ENCODE peak calls at places on chromosome 15, in six cellular contexts. E, M, T, V, H and F are unnamed samples. For H3K9me3 and H3K27me3, the result is how much of the 10 kb centered on the place peaks cover.

GRCh38 chr15:90610220-90610619 is 80.5 kb downstream of the CRTC3 start:
- DNase-seq in M (no peak), H (no peak), T (no peak), E (peak), V (no peak), F (no peak)

GRCh38 chr15:50236433-50236832 is 29.1 kb downstream of the HDC start:
- DNase-seq in M (no peak), H (no peak), E (no peak), T (no peak), V (no peak), F (no peak)

GRCh38 chr15:71275098-71275497 is 159.8 kb downstream of the THSD4 start:
- DNase-seq in H (no peak), T (no peak), M (no peak), V (no peak), E (peak), F (no peak)

GRCh38 chr15:28921336-28921735 is 35.6 kb downstream of the APBA2 start:
- DNase-seq in E (no peak), H (no peak), V (no peak), T (no peak), M (no peak), F (no peak)

GRCh38 chr15:74257105-74257504 is 21.0 kb downstream of the CCDC33 start:
- DNase-seq in T (no peak), E (no peak), H (no peak), M (no peak), V (no peak), F (no peak)

GRCh38 chr15:52255935-52256334 is 39.7 kb downstream of the MYO5C start:
- DNase-seq in E (no peak), V (no peak), T (no peak), H (no peak), M (no peak), F (peak)

GRCh38 chr15:67100808-67101581 is 35.6 kb downstream of the SMAD3 start:
- DNase-seq in E (no peak), H (no peak), M (no peak), V (no peak), T (no peak), F (no peak)

GRCh38 chr15:63283126-63283525 is 5.7 kb downstream of the APH1B start:
- DNase-seq in V (no peak), E (no peak), T (no peak), H (no peak), M (peak), F (no peak)

GRCh38 chr15:78265752-78266224 is 1.4 kb downstream of the DNAJA4 start:
- DNase-seq in T (no peak), M (no peak), E (peak), V (no peak), H (no peak), F (no peak)

GRCh38 chr15:67146875-67147381 is 81.5 kb downstream of the SMAD3 start:
- DNase-seq in E (peak), V (peak), H (no peak), M (peak), T (no peak), F (no peak)

GRCh38 chr15:64634576-64635485 is 140.6 kb downstream of the RBPMS2 start:
- DNase-seq in T (no peak), E (peak), M (no peak), H (no peak), V (peak), F (no peak)

GRCh38 chr15:67085818-67086649 is 20.6 kb downstream of the SMAD3 start:
- DNase-seq in T (no peak), H (no peak), E (peak), M (no peak), V (no peak), F (no peak)

GRCh38 chr15:95111969-95112368 is 880.6 kb downstream of the MCTP2 start:
- DNase-seq in T (no peak), V (no peak), M (no peak), H (no peak), E (no peak), F (no peak)

GRCh38 chr15:78840661-78841060 is 29.4 kb upstream of the ADAMTS7 start:
- DNase-seq in E (no peak), M (no peak), V (no peak), T (no peak), H (no peak), F (no peak)

GRCh38 chr15:70185251-70185711 is 87.6 kb upstream of the TLE3 start:
- DNase-seq in E (peak), M (no peak), V (no peak), H (no peak), T (no peak), F (peak)

GRCh38 chr15:48427960-48428547 is 96.8 kb downstream of the DUT start:
- DNase-seq in E (peak), M (no peak), V (no peak), T (no peak), H (no peak), F (no peak)

GRCh38 chr15:56233549-56233948 is 10.1 kb downstream of the RFX7 start:
- DNase-seq in E (no peak), M (no peak), V (no peak), H (no peak), T (no peak), F (no peak)

GRCh38 chr15:70259030-70259424 is 161.3 kb upstream of the TLE3 start:
- DNase-seq in E (peak), M (peak), V (no peak), T (no peak), H (no peak), F (no peak)

GRCh38 chr15:80264031-80264430 is 12.0 kb upstream of the CTXND1 start:
- DNase-seq in T (no peak), E (peak), M (no peak), V (no peak), H (no peak), F (no peak)

GRCh38 chr15:67124911-67125588 is 59.6 kb downstream of the SMAD3 start:
- DNase-seq in T (no peak), E (no peak), H (peak), M (no peak), V (no peak), F (no peak)

GRCh38 chr15:22891426-22892210 is 53.2 kb downstream of the NIPA2 start:
- DNase-seq in M (no peak), V (no peak), H (no peak), E (no peak), T (no peak), F (no peak)

GRCh38 chr15:90619468-90619867 is 89.7 kb downstream of the CRTC3 start:
- DNase-seq in T (peak), H (no peak), V (no peak), M (no peak), E (no peak), F (no peak)

GRCh38 chr15:39124925-39125625 is 455.8 kb upstream of the THBS1 start:
- DNase-seq in H (no peak), T (no peak), E (no peak), M (no peak), V (no peak), F (no peak)

GRCh38 chr15:90924375-90924774 is 8.0 kb downstream of the HDDC3 start:
- DNase-seq in T (no peak), E (no peak), M (no peak), V (no peak), H (no peak), F (no peak)

GRCh38 chr15:38414351-38414750 is 39.6 kb upstream of the FAM98B start:
- DNase-seq in V (peak), M (no peak), T (no peak), H (peak), E (peak), F (peak)

GRCh38 chr15:101528108-101528916 is 38.8 kb upstream of the PCSK6 start:
- DNase-seq in M (peak), V (peak), E (peak), T (no peak), H (no peak), F (no peak)

GRCh38 chr15:81473177-81473576 is 99.2 kb upstream of the TMC3 start:
- DNase-seq in H (no peak), M (no peak), E (no peak), T (no peak), V (no peak), F (no peak)

GRCh38 chr15:29132786-29133185 is 136.8 kb downstream of the NSMCE3 start:
- DNase-seq in M (no peak), T (no peak), H (no peak), V (no peak), E (no peak), F (no peak)

GRCh38 chr15:63858881-63859280 is 25.1 kb upstream of the HERC1 start:
- DNase-seq in V (no peak), M (no peak), T (no peak), E (peak), H (no peak), F (no peak)

GRCh38 chr15:70614221-70614620 is 149.1 kb downstream of the UACA start:
- DNase-seq in H (no peak), E (no peak), M (no peak), V (no peak), T (no peak), F (no peak)

GRCh38 chr15:48120751-48121150 is at the start of gene SLC24A5:
- DNase-seq in V (no peak), H (no peak), E (no peak), T (no peak), M (no peak), F (peak)

GRCh38 chr15:59247364-59247763 is 40.7 kb downstream of the LDHAL6B start:
- DNase-seq in M (peak), E (peak), H (no peak), V (peak), T (no peak), F (peak)

GRCh38 chr15:39748276-39748675 is 34.4 kb downstream of the FSIP1 start:
- DNase-seq in E (peak), M (no peak), V (no peak), T (no peak), H (no peak), F (no peak)

GRCh38 chr15:98800437-98801233 is 152.3 kb downstream of the IGF1R start:
- DNase-seq in E (peak), H (peak), T (no peak), M (peak), V (peak), F (peak)
- TF ChIP-seq CTCF in E (no peak), H (no peak), T (no peak), M (no peak), V (no peak), F (no peak)

GRCh38 chr15:68874788-68875187 is 54.1 kb upstream of the ANP32A start:
- DNase-seq in H (no peak), M (no peak), E (no peak), T (no peak), V (no peak), F (no peak)
- H3K9me3 ChIP-seq in H (under half), M (under half), E (under half), T (under half), V (under half), F (under half)

DNA sequence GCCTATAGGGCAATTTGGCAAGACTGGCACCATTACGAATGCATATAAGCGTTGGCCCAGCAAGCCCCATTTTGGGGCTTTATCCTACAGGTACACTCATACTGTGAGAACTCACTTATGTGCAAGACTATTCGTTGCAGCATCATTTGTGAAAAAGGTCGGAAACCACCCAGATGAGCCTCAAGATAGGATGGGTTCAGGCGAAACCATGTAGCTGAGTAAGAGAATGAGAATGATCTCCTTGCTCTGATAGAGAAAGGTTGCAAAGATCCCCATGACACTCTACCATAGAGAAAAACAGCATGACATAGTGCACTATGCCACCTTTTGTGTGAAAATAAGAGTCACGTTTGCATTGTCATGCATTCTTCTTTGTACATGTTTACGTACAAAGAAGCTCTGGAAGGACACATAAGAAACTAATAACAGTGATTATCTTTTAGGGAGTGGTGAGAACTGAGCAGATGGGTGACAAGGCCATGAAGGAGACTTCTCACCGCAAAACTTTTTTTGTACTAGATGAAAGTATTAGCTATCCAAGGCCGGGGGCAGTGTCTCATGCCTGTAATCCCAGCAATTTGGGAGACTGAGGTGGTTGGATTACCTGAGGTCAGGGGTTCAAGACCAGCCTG is 50.0 kb downstream of the RHCG start:
- DNase-seq in T (no peak), M (no peak), E (no peak), V (no peak), H (no peak), F (no peak)
- H3K27me3 ChIP-seq in T (half or more), M (under half), E (under half), V (under half), H (under half), F (under half)

DNA sequence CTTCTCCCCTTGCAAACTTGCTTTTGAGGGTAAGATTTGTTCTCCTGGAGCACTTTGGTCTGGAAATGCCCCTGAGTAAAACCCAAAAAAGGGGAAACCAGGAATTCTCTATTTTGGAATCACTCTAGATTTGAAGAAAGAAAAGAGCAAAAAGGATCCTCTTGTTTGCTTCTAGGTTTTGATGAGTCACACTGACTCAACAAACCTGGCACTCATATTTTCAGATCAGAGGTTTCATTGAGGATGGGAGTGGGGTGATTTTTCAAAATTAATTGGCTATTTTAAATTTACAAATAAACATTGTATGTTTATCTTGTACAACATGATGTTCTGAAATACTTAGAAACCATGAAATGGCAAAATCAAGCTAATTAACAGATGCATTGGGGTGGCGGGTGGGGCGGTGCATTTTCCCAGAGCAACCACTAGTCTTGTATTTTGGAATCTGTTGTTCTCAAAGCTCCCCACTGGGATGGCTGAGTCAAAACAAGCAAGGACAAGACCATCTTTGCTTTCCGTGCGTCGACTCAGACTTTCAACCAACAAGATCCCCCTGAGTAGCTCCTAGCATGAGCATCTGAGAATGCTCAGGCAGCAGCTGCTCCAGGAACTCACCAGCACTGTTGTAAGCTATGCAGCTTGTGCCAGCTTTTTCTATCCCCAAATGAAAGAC is 451.4 kb downstream of the WDR72 start:
- DNase-seq in T (no peak), E (no peak), M (no peak), V (no peak), H (no peak), F (no peak)
- TF ChIP-seq CTCF in T (no peak), E (no peak), M (no peak), V (no peak), H (no peak), F (no peak)

DNA sequence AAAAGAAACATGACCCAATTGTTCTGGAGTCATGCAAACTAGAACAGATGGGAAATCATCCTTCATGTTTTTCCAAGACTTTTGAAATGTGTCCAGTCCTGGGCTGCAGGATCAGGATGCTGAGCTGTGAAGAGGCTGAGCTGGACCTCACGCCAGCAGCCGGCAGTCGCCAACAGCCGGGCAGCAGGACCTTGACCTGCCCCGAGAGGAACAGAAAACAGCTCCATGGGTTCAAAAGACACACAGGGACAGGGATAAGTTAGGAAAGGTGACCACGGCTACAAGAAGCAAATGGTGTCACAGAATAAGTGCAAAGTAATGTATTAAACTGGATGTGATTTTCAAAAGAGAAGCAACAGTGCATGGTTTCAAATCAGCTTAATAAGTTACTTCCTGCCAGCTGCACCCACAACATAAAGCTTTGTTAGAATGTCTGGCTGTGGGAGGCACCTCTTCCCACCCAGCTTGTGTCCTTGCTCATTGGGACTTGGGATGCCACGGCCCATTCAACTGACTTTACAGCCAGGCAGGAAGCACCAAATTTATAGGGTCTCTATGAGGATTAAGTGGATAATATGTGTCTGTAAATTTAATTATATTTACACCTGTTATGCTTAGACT is 266.4 kb downstream of the GABRG3 start:
- DNase-seq in M (no peak), E (no peak), V (no peak), H (no peak), T (no peak), F (peak)
- H3K9me3 ChIP-seq in M (under half), E (under half), V (under half), H (under half), T (under half), F (under half)

DNA sequence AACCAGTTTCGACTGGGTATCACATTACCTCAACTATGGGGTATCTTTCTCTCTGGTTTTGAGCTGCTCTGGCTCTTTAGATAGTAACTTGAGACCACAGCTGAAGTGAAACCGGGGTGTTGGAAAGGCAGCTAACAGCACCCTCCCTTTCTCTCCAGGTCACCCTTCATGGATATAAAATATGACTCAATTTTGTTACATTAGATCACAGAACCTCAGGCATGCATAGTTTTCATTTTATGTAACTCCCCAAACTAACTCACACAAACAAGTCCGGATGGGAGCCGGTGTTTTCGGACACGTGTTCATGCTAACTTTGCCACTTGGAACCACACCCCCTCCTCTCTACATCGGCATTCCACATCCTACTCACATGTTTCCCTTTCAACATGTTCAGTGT is 90.7 kb downstream of the NR2F2 start:
- DNase-seq in M (no peak), V (no peak), H (no peak), T (no peak), E (no peak), F (no peak)
- H3K27me3 ChIP-seq in M (under half), V (under half), H (half or more), T (half or more), E (half or more), F (half or more)

GRCh38 chr15:57542505-57542817 is 49.2 kb upstream of the MYZAP start:
- DNase-seq in V (no peak), T (no peak), H (no peak), E (no peak), M (no peak), F (no peak)
- TF ChIP-seq CTCF in V (no peak), T (no peak), H (no peak), E (no peak), M (no peak), F (no peak)

GRCh38 chr15:20386198-20386597 is 155.4 kb downstream of the GOLGA6L6 start:
- DNase-seq in M (no peak), H (no peak), T (no peak), E (no peak), V (no peak), F (no peak)
- H3K9me3 ChIP-seq in M (under half), H (half or more), T (under half), E (half or more), V (under half), F (under half)

GRCh38 chr15:44216958-44217357 is 21.9 kb upstream of the FRMD5 start:
- DNase-seq in H (no peak), M (no peak), T (no peak), E (no peak), V (no peak), F (no peak)
- H3K27me3 ChIP-seq in H (under half), M (under half), T (under half), E (under half), V (under half), F (under half)

GRCh38 chr15:62083168-62084154 is 16.7 kb downstream of the C2CD4A start:
- DNase-seq in H (no peak), E (no peak), M (no peak), T (no peak), V (no peak), F (peak)
- TF ChIP-seq CTCF in H (no peak), E (no peak), M (no peak), T (no peak), V (no peak), F (no peak)